ENCODE peak calls at places on chromosome 5, in seven cellular contexts. S, T, Y, Q, D, B and F are unnamed samples.
A peak's percentile ranks its signal among the peaks of the same experiment; 100 is the strongest.

GRCh38 chr5:73218552-73219171 is 45.7 kb downstream of the TMEM174 start:
- DNase-seq in S (no peak), T (peak; percentile 84), D (no peak), B (no peak), Q (peak; percentile 34), Y (no peak), F (no peak)

GRCh38 chr5:128749584-128749983 is 211.5 kb upstream of the FBN2 start:
- DNase-seq in T (peak; percentile 17), Y (no peak), S (no peak), B (no peak), Q (no peak), D (no peak), F (no peak)

GRCh38 chr5:151477106-151477505 is 29.7 kb downstream of the SLC36A1 start:
- DNase-seq in Y (no peak), T (peak; percentile 73), S (no peak), D (no peak), Q (no peak), B (no peak), F (no peak)

GRCh38 chr5:66769839-66770617 is 173.8 kb downstream of the MAST4 start:
- DNase-seq in Q (peak; percentile 36), T (peak; percentile 31), Y (no peak), D (no peak), S (no peak), B (peak; percentile 8), F (no peak)

GRCh38 chr5:157511656-157512644 is 51.9 kb downstream of the NIPAL4 start:
- DNase-seq in T (peak; percentile 99), S (peak; percentile 21), B (peak; percentile 80), Q (peak; percentile 98), D (peak; percentile 63), Y (peak; percentile 25), F (no peak)

GRCh38 chr5:68419637-68420452 is 204.3 kb downstream of the PIK3R1 start:
- DNase-seq in D (no peak), Q (peak; percentile 35), B (peak; percentile 46), T (peak; percentile 69), Y (no peak), S (no peak), F (no peak)

GRCh38 chr5:133827001-133827400 is 141.4 kb downstream of the C5orf15 start:
- DNase-seq in Q (no peak), Y (no peak), B (no peak), S (no peak), T (no peak), D (peak; percentile 29), F (no peak)

GRCh38 chr5:39716532-39716971 is 291.8 kb upstream of the DAB2 start:
- DNase-seq in S (no peak), B (peak; percentile 55), Y (no peak), T (peak; percentile 84), D (no peak), Q (peak; percentile 45), F (no peak)

GRCh38 chr5:132059696-132060500 is 557 bp upstream of the IL3 start:
- DNase-seq in S (no peak), Q (peak; percentile 1), D (no peak), B (peak; percentile 2), T (no peak), Y (no peak), F (no peak)

GRCh38 chr5:28678899-28679298 is 1640.5 kb upstream of the CDH9 start:
- DNase-seq in S (no peak), B (no peak), Q (no peak), D (no peak), T (no peak), Y (no peak), F (no peak)

GRCh38 chr5:38497946-38498345 is 58.5 kb downstream of the LIFR start:
- DNase-seq in D (no peak), Q (peak; percentile 7), T (peak; percentile 65), B (no peak), S (no peak), Y (no peak), F (no peak)

GRCh38 chr5:150670961-150671337 is 9.9 kb downstream of the MYOZ3 start:
- DNase-seq in B (no peak), Y (no peak), T (no peak), Q (no peak), S (no peak), D (no peak), F (no peak)

GRCh38 chr5:126023894-126024575 is 399.2 kb upstream of the GRAMD2B start:
- DNase-seq in Y (no peak), Q (no peak), D (no peak), T (peak; percentile 38), S (no peak), B (no peak), F (no peak)

GRCh38 chr5:58922392-58923171 is 339.7 kb downstream of the RAB3C start:
- DNase-seq in Y (no peak), B (peak; percentile 72), S (no peak), D (peak; percentile 88), Q (no peak), T (no peak), F (no peak)

GRCh38 chr5:34412769-34413168 is 243.4 kb upstream of the RAI14 start:
- DNase-seq in B (no peak), T (peak; percentile 67), Y (no peak), D (no peak), S (no peak), Q (peak; percentile 17), F (no peak)

GRCh38 chr5:171355302-171355724 is 32.3 kb upstream of the NPM1 start:
- DNase-seq in D (no peak), Y (no peak), S (no peak), B (no peak), Q (no peak), T (no peak), F (peak; percentile 37)

GRCh38 chr5:44603496-44604272 is 205.1 kb upstream of the MRPS30 start:
- DNase-seq in T (no peak), D (no peak), Y (no peak), B (no peak), S (no peak), Q (no peak), F (no peak)

GRCh38 chr5:177553671-177554429 is 513 bp downstream of the FAM193B start:
- DNase-seq in Y (no peak), Q (peak; percentile 36), B (peak; percentile 63), D (no peak), T (no peak), S (peak; percentile 22), F (peak; percentile 22)

GRCh38 chr5:54742417-54742889 is 224.9 kb downstream of the SNX18 start:
- DNase-seq in D (no peak), B (peak; percentile 24), S (no peak), Y (no peak), T (peak; percentile 70), Q (peak; percentile 80), F (no peak)

GRCh38 chr5:83253731-83254130 is 176.4 kb downstream of the XRCC4 start:
- DNase-seq in B (no peak), D (peak; percentile 7), Y (no peak), T (no peak), Q (no peak), S (no peak), F (no peak)

GRCh38 chr5:172506921-172507320 is 52.6 kb upstream of the SH3PXD2B start:
- DNase-seq in T (no peak), B (no peak), Y (no peak), Q (no peak), S (no peak), D (no peak), F (no peak)

GRCh38 chr5:177462021-177462670 is 11.3 kb downstream of the DBN1 start:
- DNase-seq in S (no peak), Q (no peak), Y (no peak), D (no peak), B (no peak), T (peak; percentile 73), F (no peak)

GRCh38 chr5:132273631-132274030 is 16.1 kb downstream of the PDLIM4 start:
- DNase-seq in Y (no peak), B (no peak), D (no peak), Q (no peak), T (no peak), S (no peak), F (no peak)

GRCh38 chr5:133735346-133735745 is 123.0 kb upstream of the FSTL4 start:
- DNase-seq in T (peak; percentile 39), B (no peak), Y (no peak), D (no peak), Q (peak; percentile 71), S (no peak), F (no peak)

GRCh38 chr5:34998058-34998789 is 49.5 kb downstream of the AGXT2 start:
- DNase-seq in Y (no peak), T (peak; percentile 85), Q (peak; percentile 18), D (peak; percentile 90), S (no peak), B (no peak), F (no peak)

GRCh38 chr5:14115323-14115895 is 27.7 kb upstream of the TRIO start:
- DNase-seq in B (no peak), T (no peak), S (no peak), D (no peak), Q (no peak), Y (no peak), F (no peak)

GRCh38 chr5:147509710-147510651 is at the start of gene DPYSL3:
- DNase-seq in D (peak; percentile 61), B (peak; percentile 54), Y (no peak), Q (peak; percentile 92), T (peak; percentile 65), S (no peak), F (no peak)

GRCh38 chr5:82297711-82298110 is 19.6 kb upstream of the RPS23 start:
- DNase-seq in T (no peak), Y (no peak), B (no peak), S (no peak), Q (no peak), D (no peak), F (no peak)

GRCh38 chr5:1594336-1595106 is 70.8 kb upstream of the LPCAT1 start:
- DNase-seq in B (peak; percentile 84), Q (peak; percentile 93), Y (peak; percentile 26), S (peak; percentile 57), T (no peak), D (peak; percentile 87), F (peak; percentile 92)

GRCh38 chr5:103667068-103667467 is 104.5 kb upstream of the NUDT12 start:
- DNase-seq in D (peak; percentile 4), T (peak; percentile 64), Q (peak; percentile 10), S (no peak), Y (no peak), B (no peak), F (no peak)

GRCh38 chr5:73596705-73597328 is 29.2 kb upstream of the ARHGEF28 start:
- DNase-seq in T (peak; percentile 60), Y (no peak), Q (peak; percentile 44), S (no peak), D (no peak), B (peak; percentile 10), F (no peak)

GRCh38 chr5:45774528-45774927 is 78.3 kb upstream of the HCN1 start:
- DNase-seq in Y (no peak), D (peak; percentile 49), Q (no peak), S (no peak), T (peak; percentile 1), B (no peak), F (no peak)

GRCh38 chr5:40206030-40206429 is 473.7 kb upstream of the PTGER4 start:
- DNase-seq in Y (no peak), D (no peak), S (no peak), T (no peak), B (no peak), Q (no peak), F (no peak)